ENCODE peak calls at places on chromosomes 1 and 21, in four cellular contexts. V, M, K and H are unnamed samples.
A peak's percentile ranks its signal among the peaks of the same experiment; 100 is the strongest.

GRCh38 chr1:75502776-75503175 is 108.1 kb downstream of the SLC44A5 start:
- DNase-seq in K (no peak), M (no peak), V (no peak), H (no peak)

GRCh38 chr1:169001353-169001752 is 105.1 kb upstream of the ATP1B1 start:
- DNase-seq in K (no peak), M (no peak), V (no peak), H (no peak)

GRCh38 chr1:109263597-109264378 is 14.4 kb downstream of the CELSR2 start:
- DNase-seq in M (peak; percentile 64), K (peak; percentile 85), V (peak; percentile 84), H (peak; percentile 80)

GRCh38 chr1:45348609-45348965 is 8.3 kb upstream of the MUTYH start:
- DNase-seq in V (no peak), M (no peak), K (no peak), H (peak; percentile 16)

GRCh38 chr1:2275796-2276536 is 47.8 kb downstream of the SKI start:
- DNase-seq in K (no peak), M (no peak), V (no peak), H (no peak)

GRCh38 chr1:18144921-18145699 is 37.5 kb downstream of the IGSF21 start:
- DNase-seq in M (no peak), V (no peak), K (no peak), H (no peak)

GRCh38 chr1:216903389-216903754 is 180.1 kb upstream of the ESRRG start:
- DNase-seq in V (no peak), M (no peak), K (no peak), H (no peak)

GRCh38 chr1:150809651-150810050 is 1.6 kb upstream of the CTSK start:
- DNase-seq in M (no peak), V (no peak), K (no peak), H (no peak)

GRCh38 chr21:31873275-31873695 is 465 bp downstream of the HUNK start:
- DNase-seq in K (peak; percentile 8), M (no peak), V (no peak), H (no peak)

GRCh38 chr1:58883037-58883887 is 99.4 kb upstream of the JUN start:
- DNase-seq in K (peak; percentile 41), V (peak; percentile 87), M (no peak), H (peak; percentile 84)

GRCh38 chr21:29206445-29206844 is 76.0 kb downstream of the MAP3K7CL start:
- DNase-seq in V (no peak), M (no peak), K (no peak), H (no peak)

GRCh38 chr1:227945891-227946623 is 1.7 kb downstream of the WNT9A start:
- DNase-seq in V (peak; percentile 88), M (no peak), K (peak; percentile 60), H (peak; percentile 78)

GRCh38 chr1:221097479-221098281 is 218.4 kb downstream of the HLX start:
- DNase-seq in V (no peak), K (no peak), M (no peak), H (peak; percentile 95)

GRCh38 chr1:172809751-172810150 is 150.8 kb downstream of the FASLG start:
- DNase-seq in M (no peak), K (no peak), V (no peak), H (no peak)

GRCh38 chr1:243850013-243850367 is at the start of gene AKT3:
- DNase-seq in K (no peak), M (no peak), V (no peak), H (peak; percentile 86)

GRCh38 chr1:100265562-100265930 is 470 bp upstream of the RTCA start:
- DNase-seq in V (no peak), M (peak; percentile 17), K (no peak), H (no peak)

GRCh38 chr1:109845658-109846057 is 65.0 kb upstream of the CSF1 start:
- DNase-seq in V (no peak), K (no peak), M (no peak), H (no peak)

GRCh38 chr1:36086529-36087232 is 2.0 kb upstream of the ADPRS start:
- DNase-seq in V (no peak), M (no peak), K (no peak), H (no peak)

GRCh38 chr1:87829360-87829759 is 500.7 kb downstream of the LMO4 start:
- DNase-seq in K (no peak), M (no peak), V (no peak), H (no peak)

GRCh38 chr1:91650764-91651163 is 150.1 kb downstream of the CDC7 start:
- DNase-seq in M (no peak), V (peak; percentile 85), K (peak; percentile 10), H (peak; percentile 7)

GRCh38 chr1:42420145-42420544 is 35.7 kb downstream of the ZMYND12 start:
- DNase-seq in K (no peak), V (no peak), M (no peak), H (no peak)

GRCh38 chr1:33256701-33257387 is 552 bp downstream of the ZNF362 start:
- DNase-seq in V (peak; percentile 53), M (peak; percentile 41), K (peak; percentile 49), H (peak; percentile 92)

GRCh38 chr1:28144203-28145135 is 32.0 kb downstream of the PTAFR start:
- DNase-seq in V (no peak), K (no peak), M (no peak), H (no peak)

GRCh38 chr1:17874665-17875064 is 119.5 kb downstream of the ACTL8 start:
- DNase-seq in V (no peak), K (no peak), M (no peak), H (no peak)

GRCh38 chr1:53278294-53278693 is 40.0 kb upstream of the MAGOH start:
- DNase-seq in V (peak; percentile 44), K (peak; percentile 65), M (peak; percentile 59), H (peak; percentile 51)

GRCh38 chr1:53277326-53277725 is 39.0 kb upstream of the MAGOH start:
- DNase-seq in V (no peak), K (no peak), M (no peak), H (no peak)

GRCh38 chr1:53281180-53281579 is 42.9 kb upstream of the MAGOH start:
- DNase-seq in V (no peak), K (no peak), M (no peak), H (no peak)

GRCh38 chr1:53280486-53280885 is 42.2 kb upstream of the MAGOH start:
- DNase-seq in M (no peak), V (no peak), K (no peak), H (no peak)

DNA sequence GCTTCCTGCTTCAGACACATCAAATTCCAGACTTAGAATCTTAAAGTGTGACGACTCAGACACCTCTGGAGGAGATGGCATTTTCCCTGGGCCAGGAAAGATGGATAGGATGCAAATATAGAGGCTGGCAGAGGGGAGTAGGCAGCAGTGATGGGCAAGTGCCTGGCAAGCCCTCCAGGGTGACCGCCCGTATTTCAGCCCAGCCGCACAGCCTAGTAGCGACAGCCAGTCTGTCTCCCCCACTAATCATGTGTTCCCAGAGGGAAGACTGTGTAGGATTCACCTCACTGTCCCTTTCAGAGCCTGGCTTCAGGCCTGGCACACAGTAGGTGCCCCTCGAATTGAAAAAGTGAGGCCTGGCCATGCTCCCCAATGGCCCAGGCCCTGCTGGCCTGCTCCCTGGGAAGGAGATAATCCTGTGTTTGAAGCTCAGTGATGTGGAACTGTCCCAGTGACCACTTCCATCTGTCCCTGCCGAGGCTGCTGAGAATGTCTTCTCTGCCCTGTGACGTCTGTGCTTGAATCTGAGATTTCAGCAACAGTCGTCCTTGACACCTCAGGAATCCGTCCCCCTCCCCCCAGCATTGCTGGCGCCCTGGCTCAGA is 41.3 kb upstream of the MAGOH start:
- DNase-seq in K (no peak), M (no peak), V (no peak), H (no peak)
- H3K4me3 ChIP-seq in K (no peak overlapping the region), M (no peak overlapping the region), V (no peak overlapping the region), H (no peak overlapping the region)

GRCh38 chr21:45478816-45479669 is 63.2 kb downstream of the SLC19A1 start:
- DNase-seq in M (no peak), K (no peak), V (no peak), H (no peak)
- H3K27ac ChIP-seq in M (peak overlapping the region; percentile 74), K (no peak overlapping the region), V (no peak overlapping the region), H (no peak overlapping the region)

GRCh38 chr1:201170533-201171062 is 16.3 kb upstream of the TMEM9 start:
- DNase-seq in M (peak; percentile 46), K (peak; percentile 99), V (peak; percentile 97), H (peak; percentile 94)
- H3K4me3 ChIP-seq in M (peak overlapping the region; percentile 65), K (peak overlapping the region; percentile 53), V (peak overlapping the region; percentile 28), H (peak overlapping the region; percentile 45)

GRCh38 chr1:56376188-56376984 is 203.0 kb downstream of the PLPP3 start:
- DNase-seq in M (no peak), K (no peak), V (peak; percentile 63), H (no peak)
- H3K27ac ChIP-seq in M (no peak overlapping the region), K (peak overlapping the region; percentile 21), V (peak overlapping the region; percentile 75), H (no peak overlapping the region)

DNA sequence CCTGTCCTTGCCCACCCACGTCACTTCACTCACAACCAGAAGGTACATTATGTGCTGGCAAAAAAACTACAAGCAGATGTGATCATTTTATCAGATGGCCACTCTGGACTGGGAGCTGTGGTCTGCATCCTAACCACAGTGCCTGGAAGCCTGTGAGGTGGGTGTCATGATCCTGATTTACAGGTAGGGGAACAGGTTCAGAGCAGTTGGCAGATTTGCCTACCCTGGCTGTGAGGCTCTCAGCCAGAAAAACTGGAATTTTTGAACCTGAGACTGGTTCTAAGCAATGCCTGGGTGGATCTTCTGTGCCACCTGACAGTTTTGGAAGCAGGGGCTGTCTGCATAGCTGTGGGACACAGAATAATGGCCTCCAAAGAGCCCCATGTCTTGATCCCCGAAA is 150.8 kb downstream of the SYF2 start:
- DNase-seq in K (no peak), V (no peak), M (no peak), H (no peak)
- H3K4me3 ChIP-seq in K (no peak overlapping the region), V (no peak overlapping the region), M (no peak overlapping the region), H (no peak overlapping the region)

GRCh38 chr1:47794081-47794480 is 203.1 kb downstream of the TRABD2B start:
- DNase-seq in M (no peak), V (no peak), K (no peak), H (no peak)
- H3K27ac ChIP-seq in M (no peak overlapping the region), V (no peak overlapping the region), K (no peak overlapping the region), H (no peak overlapping the region)